ENCODE peak calls at places on chromosomes 1 and 21, in nine cellular contexts. One of them, this sample, is unnamed.

GRCh38 chr1:85677656-85678055 is 30.6 kb downstream of the ZNHIT6 start:
- DNase-seq in AG04449: no peak
- DNase-seq in CD8-positive, alpha-beta T cell: no peak
- DNase-seq in cardiac fibroblast: no peak
- DNase-seq in left lung: no peak
- DNase-seq in Panc1: no peak
- DNase-seq in AG09319: no peak
- DNase-seq in endothelial cell: no peak
- DNase-seq in stomach: no peak
- DNase-seq in this sample: no peak

GRCh38 chr1:10635385-10635896 is 160.7 kb downstream of the PEX14 start:
- DNase-seq in AG04449: no peak
- DNase-seq in CD8-positive, alpha-beta T cell: no peak
- DNase-seq in cardiac fibroblast: no peak
- DNase-seq in left lung: no peak
- DNase-seq in Panc1: no peak
- DNase-seq in AG09319: no peak
- DNase-seq in endothelial cell: no peak
- DNase-seq in stomach: peak
- DNase-seq in this sample: peak

GRCh38 chr1:62271932-62272728 is 47.1 kb downstream of the KANK4 start:
- DNase-seq in AG04449: no peak
- DNase-seq in CD8-positive, alpha-beta T cell: peak
- DNase-seq in cardiac fibroblast: no peak
- DNase-seq in left lung: no peak
- DNase-seq in Panc1: no peak
- DNase-seq in AG09319: no peak
- DNase-seq in endothelial cell: peak
- DNase-seq in stomach: no peak
- DNase-seq in this sample: no peak

GRCh38 chr1:95230768-95231191 is 3.2 kb upstream of the RWDD3 start:
- DNase-seq in AG04449: no peak
- DNase-seq in CD8-positive, alpha-beta T cell: no peak
- DNase-seq in cardiac fibroblast: peak
- DNase-seq in left lung: no peak
- DNase-seq in Panc1: no peak
- DNase-seq in AG09319: no peak
- DNase-seq in endothelial cell: no peak
- DNase-seq in stomach: peak
- DNase-seq in this sample: no peak

GRCh38 chr1:118294817-118295486 is 109.9 kb upstream of the SPAG17 start:
- DNase-seq in AG04449: peak
- DNase-seq in CD8-positive, alpha-beta T cell: no peak
- DNase-seq in cardiac fibroblast: peak
- DNase-seq in left lung: no peak
- DNase-seq in Panc1: no peak
- DNase-seq in AG09319: no peak
- DNase-seq in endothelial cell: no peak
- DNase-seq in stomach: no peak
- DNase-seq in this sample: no peak

GRCh38 chr1:96259399-96259798 is 462.2 kb upstream of the PTBP2 start:
- DNase-seq in AG04449: no peak
- DNase-seq in CD8-positive, alpha-beta T cell: no peak
- DNase-seq in cardiac fibroblast: no peak
- DNase-seq in left lung: no peak
- DNase-seq in Panc1: no peak
- DNase-seq in AG09319: no peak
- DNase-seq in endothelial cell: no peak
- DNase-seq in stomach: no peak
- DNase-seq in this sample: no peak

GRCh38 chr21:37146320-37147225 is 73.5 kb downstream of the TTC3 start:
- DNase-seq in AG04449: no peak
- DNase-seq in CD8-positive, alpha-beta T cell: no peak
- DNase-seq in cardiac fibroblast: peak
- DNase-seq in left lung: no peak
- DNase-seq in Panc1: no peak
- DNase-seq in AG09319: no peak
- DNase-seq in endothelial cell: no peak
- DNase-seq in stomach: no peak
- DNase-seq in this sample: no peak

GRCh38 chr1:21045351-21045750 is 131.3 kb downstream of the EIF4G3 start:
- DNase-seq in AG04449: no peak
- DNase-seq in CD8-positive, alpha-beta T cell: no peak
- DNase-seq in cardiac fibroblast: peak
- DNase-seq in left lung: no peak
- DNase-seq in Panc1: no peak
- DNase-seq in AG09319: no peak
- DNase-seq in endothelial cell: no peak
- DNase-seq in stomach: no peak
- DNase-seq in this sample: no peak

DNA sequence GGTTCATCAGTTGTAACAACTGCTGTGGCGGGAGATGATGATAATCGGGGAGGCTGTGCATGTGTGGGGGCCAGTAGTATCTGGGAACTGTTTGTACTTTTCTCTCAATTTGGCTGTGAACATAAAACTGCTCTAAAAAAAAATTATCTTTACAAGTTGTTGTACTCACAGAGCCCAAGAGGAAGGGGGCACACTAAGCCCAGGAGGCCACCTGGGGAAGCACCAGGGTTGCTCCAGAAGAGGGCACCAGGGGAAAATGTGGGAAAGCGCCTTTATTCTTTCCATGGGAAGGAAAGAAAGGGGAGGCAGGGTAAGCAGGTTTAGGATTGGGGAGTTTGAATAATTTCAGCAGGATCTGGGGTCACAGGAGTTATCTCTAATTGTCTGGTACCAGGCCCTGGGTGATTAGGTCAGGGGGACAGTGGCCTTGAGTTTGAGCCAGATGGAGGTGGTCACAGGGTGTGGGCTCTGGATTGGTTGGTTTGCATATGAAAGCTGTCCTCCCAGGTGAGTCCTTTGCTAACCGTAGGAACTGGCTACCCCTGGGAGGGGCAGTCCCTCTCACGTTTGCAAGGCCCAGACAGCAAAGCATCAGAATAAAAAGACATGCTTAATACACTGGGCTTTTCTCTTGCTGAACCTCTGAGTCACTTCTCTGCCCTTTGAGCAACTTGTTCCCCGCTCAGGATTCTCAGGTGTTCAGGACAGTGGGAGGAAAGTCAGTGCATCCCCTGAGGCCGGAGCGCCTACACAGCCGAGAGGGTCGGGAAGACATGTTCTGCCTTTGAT is 11.2 kb downstream of the MYOC start:
- DNase-seq in AG04449: no peak
- DNase-seq in CD8-positive, alpha-beta T cell: no peak
- DNase-seq in cardiac fibroblast: no peak
- DNase-seq in left lung: no peak
- DNase-seq in Panc1: no peak
- DNase-seq in AG09319: no peak
- DNase-seq in endothelial cell: no peak
- DNase-seq in stomach: no peak
- DNase-seq in this sample: no peak
- TF ChIP-seq CTCF in AG04449: no peak
- TF ChIP-seq CTCF in CD8-positive, alpha-beta T cell: no peak
- TF ChIP-seq CTCF in cardiac fibroblast: no peak
- TF ChIP-seq CTCF in left lung: no peak
- TF ChIP-seq CTCF in Panc1: no peak
- TF ChIP-seq CTCF in AG09319: no peak
- TF ChIP-seq CTCF in endothelial cell: no peak
- TF ChIP-seq CTCF in stomach: no peak
- TF ChIP-seq CTCF in this sample: no peak

DNA sequence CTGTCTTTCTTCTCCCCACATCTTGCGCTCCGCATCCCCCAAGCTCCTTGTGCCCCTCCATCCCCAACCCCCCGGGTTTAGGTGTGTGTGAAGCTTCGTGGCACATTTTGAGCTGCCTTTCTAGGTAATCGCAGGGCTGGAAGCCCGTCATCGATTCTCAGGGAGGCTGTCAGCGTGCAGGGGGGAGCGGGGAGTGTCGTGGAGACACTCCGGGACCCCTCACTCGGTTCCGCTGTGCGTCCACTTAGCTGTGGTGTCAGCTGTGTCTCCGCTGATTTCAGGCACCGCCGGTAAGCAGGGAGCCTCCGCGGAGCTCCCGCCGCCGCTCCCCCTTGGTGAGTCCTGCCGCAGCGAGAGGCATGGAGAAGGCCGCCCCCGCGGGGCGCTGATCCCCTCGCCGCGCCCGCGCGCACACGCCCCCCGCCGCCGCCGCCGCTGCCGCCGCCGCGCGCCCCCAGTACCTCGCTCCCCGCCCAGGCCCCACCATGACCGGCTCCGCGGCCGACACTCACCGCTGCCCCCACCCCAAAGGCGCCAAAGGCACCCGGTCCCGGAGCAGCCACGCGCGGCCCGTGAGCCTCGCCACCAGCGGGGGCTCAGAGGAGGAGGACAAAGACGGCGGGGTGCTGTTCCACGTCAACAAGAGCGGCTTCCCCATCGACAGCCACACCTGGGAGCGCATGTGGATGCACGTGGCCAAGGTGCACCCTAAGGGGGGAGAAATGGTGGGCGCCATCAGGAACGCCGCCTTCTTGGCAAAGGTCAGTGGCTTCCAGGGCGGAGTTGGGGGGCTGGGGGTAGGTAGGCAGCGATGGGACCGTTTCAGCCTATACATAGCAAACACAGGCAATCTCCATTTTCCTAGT is 950 bp downstream of the VASH2 start:
- DNase-seq in AG04449: no peak
- DNase-seq in CD8-positive, alpha-beta T cell: no peak
- DNase-seq in cardiac fibroblast: no peak
- DNase-seq in left lung: no peak
- DNase-seq in Panc1: no peak
- DNase-seq in AG09319: no peak
- DNase-seq in endothelial cell: peak
- DNase-seq in stomach: no peak
- DNase-seq in this sample: no peak
- TF ChIP-seq CTCF in AG04449: no peak
- TF ChIP-seq CTCF in CD8-positive, alpha-beta T cell: no peak
- TF ChIP-seq CTCF in cardiac fibroblast: no peak
- TF ChIP-seq CTCF in left lung: no peak
- TF ChIP-seq CTCF in Panc1: no peak
- TF ChIP-seq CTCF in AG09319: no peak
- TF ChIP-seq CTCF in endothelial cell: no peak
- TF ChIP-seq CTCF in stomach: no peak
- TF ChIP-seq CTCF in this sample: no peak

GRCh38 chr21:41766883-41767605 is at the start of gene RIPK4:
- DNase-seq in AG04449: no peak
- DNase-seq in CD8-positive, alpha-beta T cell: peak
- DNase-seq in cardiac fibroblast: peak
- DNase-seq in left lung: peak
- DNase-seq in Panc1: no peak
- DNase-seq in AG09319: no peak
- DNase-seq in endothelial cell: peak
- DNase-seq in stomach: peak
- DNase-seq in this sample: peak
- TF ChIP-seq CTCF in AG04449: no peak
- TF ChIP-seq CTCF in CD8-positive, alpha-beta T cell: no peak
- TF ChIP-seq CTCF in cardiac fibroblast: no peak
- TF ChIP-seq CTCF in left lung: no peak
- TF ChIP-seq CTCF in Panc1: no peak
- TF ChIP-seq CTCF in AG09319: no peak
- TF ChIP-seq CTCF in endothelial cell: no peak
- TF ChIP-seq CTCF in stomach: no peak
- TF ChIP-seq CTCF in this sample: no peak

GRCh38 chr1:152486400-152487006 is 24.1 kb upstream of the LCE5A start:
- DNase-seq in AG04449: no peak
- DNase-seq in CD8-positive, alpha-beta T cell: no peak
- DNase-seq in cardiac fibroblast: no peak
- DNase-seq in left lung: no peak
- DNase-seq in Panc1: no peak
- DNase-seq in AG09319: no peak
- DNase-seq in endothelial cell: no peak
- DNase-seq in stomach: no peak
- DNase-seq in this sample: peak
- TF ChIP-seq CTCF in AG04449: no peak
- TF ChIP-seq CTCF in CD8-positive, alpha-beta T cell: peak
- TF ChIP-seq CTCF in cardiac fibroblast: peak
- TF ChIP-seq CTCF in left lung: peak
- TF ChIP-seq CTCF in Panc1: peak
- TF ChIP-seq CTCF in AG09319: peak
- TF ChIP-seq CTCF in endothelial cell: peak
- TF ChIP-seq CTCF in stomach: no peak
- TF ChIP-seq CTCF in this sample: peak

DNA sequence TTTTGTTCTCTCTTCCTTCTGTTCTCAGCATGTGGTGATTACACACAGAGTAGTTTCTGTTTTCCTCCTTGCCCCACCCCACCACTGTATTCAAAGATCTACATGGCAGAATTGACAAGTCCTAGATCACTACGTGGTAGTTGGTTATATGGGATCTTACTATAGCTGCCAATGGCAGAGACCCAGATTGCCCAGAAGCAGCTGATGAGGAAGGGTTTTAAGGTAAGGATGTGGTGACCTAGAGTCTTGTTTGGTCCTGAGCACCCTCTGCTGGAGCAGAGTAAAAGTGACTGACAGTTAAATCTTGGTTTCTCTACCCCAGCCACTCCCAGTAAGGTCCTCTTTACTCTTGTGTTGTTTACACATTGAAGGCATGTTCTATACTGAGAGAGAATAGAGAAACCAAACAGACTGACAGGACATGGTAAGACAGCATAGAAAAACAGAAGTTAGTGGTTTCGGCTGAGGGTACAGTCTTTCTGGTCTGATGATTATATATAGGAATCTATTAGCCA is 22.8 kb upstream of the STRIP1 start:
- DNase-seq in AG04449: no peak
- DNase-seq in CD8-positive, alpha-beta T cell: peak
- DNase-seq in cardiac fibroblast: peak
- DNase-seq in left lung: no peak
- DNase-seq in Panc1: no peak
- DNase-seq in AG09319: peak
- DNase-seq in endothelial cell: peak
- DNase-seq in stomach: peak
- DNase-seq in this sample: peak
- TF ChIP-seq CTCF in AG04449: peak
- TF ChIP-seq CTCF in CD8-positive, alpha-beta T cell: peak
- TF ChIP-seq CTCF in cardiac fibroblast: peak
- TF ChIP-seq CTCF in left lung: peak
- TF ChIP-seq CTCF in Panc1: peak
- TF ChIP-seq CTCF in AG09319: peak
- TF ChIP-seq CTCF in endothelial cell: peak
- TF ChIP-seq CTCF in stomach: peak
- TF ChIP-seq CTCF in this sample: peak

GRCh38 chr1:203286161-203286984 is 18.9 kb upstream of the BTG2 start:
- DNase-seq in AG04449: no peak
- DNase-seq in CD8-positive, alpha-beta T cell: no peak
- DNase-seq in cardiac fibroblast: peak
- DNase-seq in left lung: no peak
- DNase-seq in Panc1: no peak
- DNase-seq in AG09319: no peak
- DNase-seq in endothelial cell: no peak
- DNase-seq in stomach: peak
- DNase-seq in this sample: peak
- TF ChIP-seq CTCF in AG04449: no peak
- TF ChIP-seq CTCF in CD8-positive, alpha-beta T cell: no peak
- TF ChIP-seq CTCF in cardiac fibroblast: no peak
- TF ChIP-seq CTCF in left lung: no peak
- TF ChIP-seq CTCF in Panc1: no peak
- TF ChIP-seq CTCF in AG09319: no peak
- TF ChIP-seq CTCF in endothelial cell: no peak
- TF ChIP-seq CTCF in stomach: no peak
- TF ChIP-seq CTCF in this sample: no peak

DNA sequence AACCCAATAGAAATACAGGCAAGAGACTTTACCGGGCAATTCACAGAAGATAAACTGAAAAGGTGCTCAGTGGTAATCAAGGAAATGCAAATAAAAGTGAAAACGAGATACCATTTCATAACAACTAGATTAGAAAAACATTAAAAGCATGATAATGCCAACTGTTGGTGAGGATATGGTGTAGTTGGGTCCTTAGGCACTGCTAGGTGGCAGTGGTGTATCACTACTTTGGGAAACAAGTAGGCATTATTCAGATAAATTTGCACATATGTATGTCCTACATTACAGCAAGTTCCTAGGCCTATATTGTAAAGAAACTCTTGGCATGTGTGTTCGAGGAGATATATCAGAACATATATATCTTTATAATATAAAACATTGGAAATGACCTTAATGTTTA is 31.0 kb downstream of the AZIN2 start:
- DNase-seq in AG04449: no peak
- DNase-seq in CD8-positive, alpha-beta T cell: no peak
- DNase-seq in cardiac fibroblast: peak
- DNase-seq in left lung: no peak
- DNase-seq in Panc1: no peak
- DNase-seq in AG09319: no peak
- DNase-seq in endothelial cell: no peak
- DNase-seq in stomach: no peak
- DNase-seq in this sample: peak
- TF ChIP-seq CTCF in AG04449: peak
- TF ChIP-seq CTCF in CD8-positive, alpha-beta T cell: peak
- TF ChIP-seq CTCF in cardiac fibroblast: peak
- TF ChIP-seq CTCF in left lung: no peak
- TF ChIP-seq CTCF in Panc1: peak
- TF ChIP-seq CTCF in AG09319: peak
- TF ChIP-seq CTCF in endothelial cell: no peak
- TF ChIP-seq CTCF in stomach: peak
- TF ChIP-seq CTCF in this sample: peak